ENCODE peak calls at places on chromosomes 13 and 19, in ten cellular contexts. Y, A, I, B, E, M, Q, C, O and P are unnamed samples.

GRCh38 chr19:4547303-4548237 is 7.7 kb upstream of the LRG1 start:
- DNase-seq in A (no peak), Y (no peak), I (no peak), Q (no peak), C (peak), O (no peak), E (no peak), B (no peak), M (no peak), P (no peak)

GRCh38 chr19:6481541-6482342 is at the start of gene DENND1C:
- DNase-seq in E (no peak), B (no peak), Y (peak), M (peak), A (peak), Q (peak), I (peak), O (no peak), C (peak), P (no peak)

GRCh38 chr13:40259899-40260298 is 406.5 kb downstream of the FOXO1 start:
- DNase-seq in B (no peak), M (no peak), I (no peak), E (no peak), Y (peak), Q (no peak), A (no peak), O (no peak), C (no peak), P (no peak)

GRCh38 chr13:44174769-44175425 is 198.7 kb upstream of the SERP2 start:
- DNase-seq in O (no peak), Y (peak), A (no peak), M (no peak), I (no peak), Q (peak), E (no peak), C (no peak), B (no peak), P (no peak)

GRCh38 chr13:98225036-98225940 is 48.2 kb upstream of the RNF113B start:
- DNase-seq in B (no peak), O (no peak), I (no peak), A (peak), E (no peak), M (peak), Y (no peak), Q (no peak), C (no peak), P (no peak)

GRCh38 chr13:30256713-30257432 is 50.5 kb downstream of the KATNAL1 start:
- DNase-seq in A (no peak), B (no peak), M (no peak), Y (no peak), E (no peak), O (no peak), C (no peak), I (no peak), Q (peak), P (no peak)

GRCh38 chr13:106343831-106344230 is 191.6 kb downstream of the EFNB2 start:
- DNase-seq in E (no peak), I (no peak), A (no peak), B (no peak), Q (no peak), O (no peak), C (no peak), Y (no peak), M (no peak), P (no peak)

GRCh38 chr19:1251503-1252220 is 3.3 kb downstream of the MIDN start:
- DNase-seq in B (no peak), E (no peak), M (no peak), C (no peak), I (peak), O (no peak), A (no peak), Y (no peak), Q (no peak), P (no peak)

GRCh38 chr19:58218899-58219298 is 9.8 kb upstream of the ZNF544 start:
- DNase-seq in B (peak), M (no peak), O (no peak), Y (no peak), E (no peak), I (no peak), Q (no peak), C (no peak), A (no peak), P (peak)

GRCh38 chr13:97076898-97077297 is 82.6 kb upstream of the OXGR1 start:
- DNase-seq in I (no peak), Y (peak), B (no peak), M (peak), E (no peak), A (no peak), C (no peak), O (no peak), Q (no peak), P (no peak)

GRCh38 chr13:92994056-92994455 is 232.6 kb upstream of the GPC6 start:
- DNase-seq in A (no peak), Y (no peak), E (no peak), Q (peak), B (no peak), O (no peak), M (no peak), C (no peak), I (no peak), P (no peak)

GRCh38 chr13:99505814-99506269 is 4.6 kb downstream of the TM9SF2 start:
- DNase-seq in I (no peak), Q (peak), E (no peak), Y (no peak), C (no peak), B (no peak), M (no peak), O (no peak), A (no peak), P (no peak)

GRCh38 chr13:25478186-25478585 is 106.4 kb downstream of the ATP8A2 start:
- DNase-seq in E (no peak), Q (no peak), B (no peak), I (no peak), C (no peak), M (no peak), Y (no peak), A (no peak), O (no peak), P (no peak)

GRCh38 chr13:32976046-32976781 is 40.0 kb upstream of the KL start:
- DNase-seq in Y (no peak), C (no peak), B (no peak), O (no peak), I (no peak), A (no peak), M (no peak), E (no peak), Q (no peak), P (no peak)

GRCh38 chr13:69579351-69579750 is 528.3 kb upstream of the ATXN8OS start:
- DNase-seq in E (no peak), O (no peak), M (peak), Y (no peak), I (no peak), Q (no peak), A (peak), B (peak), C (no peak), P (no peak)

GRCh38 chr13:37198629-37199028 is 93.2 kb upstream of the CSNK1A1L start:
- DNase-seq in C (no peak), Q (no peak), O (no peak), Y (no peak), E (no peak), B (no peak), I (no peak), M (no peak), A (no peak), P (no peak)

GRCh38 chr13:45670481-45670880 is 31.6 kb upstream of the CBY2 start:
- DNase-seq in Y (no peak), I (no peak), Q (no peak), A (no peak), O (no peak), C (no peak), B (no peak), M (peak), E (no peak), P (no peak)

GRCh38 chr19:1819976-1820255 is 7.8 kb upstream of the ATP8B3 start:
- DNase-seq in O (no peak), Q (no peak), Y (no peak), M (no peak), E (no peak), C (no peak), B (no peak), A (no peak), I (no peak), P (no peak)